ENCODE peak calls at places on chromosomes 16 and 17, in four cellular contexts. L is H7; H is CD8-positive, alpha-beta memory T cell; J is thoracic aorta. U is an unnamed sample.

GRCh38 chr17:33730131-33730530 is 437.0 kb upstream of the ASIC2 start:
- DNase-seq in L (no peak), H (no peak), J (no peak), U (no peak)

GRCh38 chr16:84913315-84913714 is 93.5 kb downstream of the CRISPLD2 start:
- DNase-seq in L (no peak), H (no peak), J (no peak), U (no peak)

GRCh38 chr16:29306201-29306600 is 100.3 kb downstream of the NPIPB11 start:
- DNase-seq in L (no peak), H (no peak), J (no peak), U (no peak)

GRCh38 chr17:44792276-44792675 is 33.5 kb downstream of the ADAM11 start:
- DNase-seq in L (no peak), H (no peak), J (no peak), U (no peak)

GRCh38 chr16:58426095-58426494 is 33.8 kb downstream of the GINS3 start:
- DNase-seq in L (no peak), H (no peak), J (no peak), U (no peak)

GRCh38 chr16:88927010-88927409 is 50.0 kb downstream of the CBFA2T3 start:
- DNase-seq in L (no peak), H (no peak), J (no peak), U (no peak)

GRCh38 chr17:73261952-73262675 is 434 bp upstream of the CPSF4L start:
- DNase-seq in L (peak), H (no peak), J (no peak), U (no peak)

GRCh38 chr16:64659863-64660262 is 462.0 kb downstream of the CDH11 start:
- DNase-seq in L (no peak), H (no peak), J (no peak), U (no peak)

GRCh38 chr16:241866-242265 is 7.2 kb downstream of the FAM234A start:
- DNase-seq in L (no peak), H (no peak), J (no peak), U (no peak)

GRCh38 chr17:4635823-4636375 is 5.6 kb downstream of the ALOX15 start:
- DNase-seq in L (no peak), H (no peak), J (no peak), U (no peak)

GRCh38 chr16:68064791-68065365 is 20.3 kb upstream of the NFATC3 start:
- DNase-seq in L (peak), H (peak), J (no peak), U (peak)

GRCh38 chr17:18184143-18185007 is 747 bp downstream of the ALKBH5 start:
- DNase-seq in L (peak), H (peak), J (peak), U (peak)

GRCh38 chr17:44004761-44005526 is 522 bp downstream of the NAGS start:
- DNase-seq in L (peak), H (peak), J (no peak), U (no peak)

DNA sequence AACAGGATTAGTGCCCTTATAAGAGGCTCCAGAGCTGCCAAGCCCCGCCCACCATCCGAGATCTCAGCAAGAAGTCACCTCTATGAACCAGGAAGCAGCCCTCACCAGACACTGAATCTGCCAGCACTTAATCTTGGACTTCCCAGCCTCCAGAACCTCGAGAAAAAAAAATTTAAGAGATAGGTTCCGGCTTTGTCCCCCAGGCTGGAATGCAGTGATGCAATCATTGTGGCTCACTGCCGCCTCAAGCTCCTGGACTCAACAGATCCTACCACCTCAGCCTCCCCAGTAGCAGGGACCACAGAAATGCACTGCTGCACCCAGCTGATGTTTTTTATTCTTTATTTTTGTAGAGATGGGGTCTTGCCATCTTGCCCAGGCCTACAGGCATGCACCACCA is 22.5 kb upstream of the ADCY9 start:
- DNase-seq in L (no peak), H (no peak), J (no peak), U (no peak)
- H3K4me3 ChIP-seq in L (no peak), H (no peak), J (no peak), U (no peak)

DNA sequence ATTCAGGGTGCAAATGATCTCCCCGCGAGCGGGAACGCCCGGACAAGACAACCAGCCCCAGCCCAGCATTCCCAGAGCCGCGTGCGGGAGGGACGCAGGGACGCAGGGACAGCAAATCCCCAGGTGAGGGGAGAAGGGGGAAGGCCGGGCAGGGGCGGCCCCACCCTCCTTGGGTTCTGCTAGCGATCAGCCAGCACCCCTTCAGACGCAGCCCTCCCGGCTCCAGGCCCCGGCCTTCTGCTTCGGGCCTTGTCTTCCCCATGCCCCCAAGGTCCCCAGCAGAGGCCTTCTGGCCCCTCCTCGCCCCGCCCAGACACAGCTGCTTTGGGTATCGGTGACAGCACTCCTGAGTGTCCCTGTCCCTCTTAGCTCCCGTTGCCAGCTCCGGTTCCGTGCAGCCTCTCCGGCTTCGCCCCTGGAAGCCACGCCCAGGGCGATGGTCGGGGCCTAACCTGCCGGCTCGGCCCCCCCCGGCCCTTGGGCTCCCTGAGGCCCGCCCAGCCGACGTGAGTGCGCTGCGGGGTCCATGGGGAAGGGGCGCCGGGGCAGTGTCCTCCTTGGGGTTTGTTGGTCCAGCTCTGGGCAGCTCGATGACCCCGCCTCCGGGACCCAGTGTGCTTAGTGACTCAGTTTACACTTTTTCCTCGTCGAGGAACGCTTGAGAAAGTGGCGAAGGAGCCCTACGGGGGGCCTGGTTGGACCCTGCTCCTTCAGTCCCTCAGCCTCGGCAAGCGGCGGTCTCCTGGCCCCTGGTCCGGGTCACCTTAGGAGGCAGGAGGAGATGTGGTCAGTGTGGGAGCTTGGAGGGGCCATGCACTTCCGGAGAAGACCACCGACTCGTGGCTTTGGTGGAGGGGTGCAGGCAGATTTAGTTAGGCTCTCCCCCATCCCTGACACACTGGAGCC is 50.5 kb upstream of the AMZ2 start:
- DNase-seq in L (peak), H (peak), J (no peak), U (no peak)
- H3K4me3 ChIP-seq in L (peak), H (peak), J (peak), U (peak)

GRCh38 chr17:66444001-66444400 is 141.6 kb downstream of the PRKCA start:
- DNase-seq in L (no peak), H (no peak), J (no peak), U (no peak)

GRCh38 chr17:66438101-66438500 is 135.7 kb downstream of the PRKCA start:
- DNase-seq in L (no peak), H (no peak), J (no peak), U (no peak)

GRCh38 chr17:66437466-66438026 is 135.1 kb downstream of the PRKCA start:
- DNase-seq in L (no peak), H (no peak), J (no peak), U (no peak)

GRCh38 chr17:66443601-66444000 is 141.2 kb downstream of the PRKCA start:
- DNase-seq in L (no peak), H (no peak), J (no peak), U (no peak)

GRCh38 chr17:66441012-66441703 is 138.7 kb downstream of the PRKCA start:
- DNase-seq in L (no peak), H (no peak), J (no peak), U (no peak)
- H3K4me3 ChIP-seq in L (no peak), H (no peak), J (peak), U (peak)

GRCh38 chr16:72786606-72787005 is 261.3 kb downstream of the ZFHX3 start:
- DNase-seq in L (peak), H (no peak), J (no peak), U (no peak)

GRCh38 chr16:72787130-72787518 is 260.8 kb downstream of the ZFHX3 start:
- DNase-seq in L (no peak), H (no peak), J (no peak), U (no peak)

GRCh38 chr16:72787519-72788268 is 260.2 kb downstream of the ZFHX3 start:
- DNase-seq in L (peak), H (peak), J (peak), U (peak)

GRCh38 chr16:72783716-72784320 is 264.1 kb downstream of the ZFHX3 start:
- DNase-seq in L (no peak), H (no peak), J (no peak), U (no peak)

GRCh38 chr16:72785886-72786285 is 262.0 kb downstream of the ZFHX3 start:
- DNase-seq in L (no peak), H (no peak), J (no peak), U (no peak)
- H3K4me3 ChIP-seq in L (no peak), H (no peak), J (peak), U (peak)

DNA sequence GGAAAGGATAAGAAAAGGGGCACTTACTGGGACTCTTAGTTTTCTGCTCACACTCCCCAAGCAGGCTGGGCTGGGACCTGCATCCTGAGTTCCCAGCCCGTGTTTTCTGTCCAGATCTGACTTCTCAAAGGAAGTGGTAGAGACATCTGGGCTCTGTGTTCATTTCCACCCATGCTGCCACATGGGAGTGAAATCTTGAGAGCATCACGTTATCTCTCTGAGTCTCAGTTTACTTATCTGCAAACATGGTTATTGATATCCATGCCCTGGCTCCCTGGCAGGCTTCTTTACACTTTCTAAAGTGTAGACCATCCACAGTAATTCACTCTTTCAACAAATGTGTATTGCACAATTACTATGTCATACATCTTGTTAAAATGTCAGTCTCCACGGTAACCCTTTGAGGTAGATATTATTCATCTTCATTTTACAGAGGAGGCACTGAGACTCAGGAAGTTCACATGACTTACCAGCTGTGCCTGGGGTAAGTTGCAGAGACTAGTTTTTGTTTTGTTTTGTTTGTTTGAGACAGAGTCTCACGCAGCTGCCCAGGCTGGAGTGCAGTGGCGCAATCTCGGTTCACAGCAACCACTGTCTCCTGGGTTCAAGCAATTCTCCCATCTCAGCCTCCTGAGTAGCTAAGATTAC is 3.4 kb downstream of the ZNF688 start:
- DNase-seq in L (no peak), H (peak), J (no peak), U (no peak)
- H3K4me3 ChIP-seq in L (no peak), H (no peak), J (no peak), U (no peak)

GRCh38 chr17:61402978-61403845 is 3.6 kb downstream of the TBX2 start:
- DNase-seq in L (peak), H (no peak), J (no peak), U (no peak)
- H3K4me3 ChIP-seq in L (no peak), H (no peak), J (peak), U (no peak)

DNA sequence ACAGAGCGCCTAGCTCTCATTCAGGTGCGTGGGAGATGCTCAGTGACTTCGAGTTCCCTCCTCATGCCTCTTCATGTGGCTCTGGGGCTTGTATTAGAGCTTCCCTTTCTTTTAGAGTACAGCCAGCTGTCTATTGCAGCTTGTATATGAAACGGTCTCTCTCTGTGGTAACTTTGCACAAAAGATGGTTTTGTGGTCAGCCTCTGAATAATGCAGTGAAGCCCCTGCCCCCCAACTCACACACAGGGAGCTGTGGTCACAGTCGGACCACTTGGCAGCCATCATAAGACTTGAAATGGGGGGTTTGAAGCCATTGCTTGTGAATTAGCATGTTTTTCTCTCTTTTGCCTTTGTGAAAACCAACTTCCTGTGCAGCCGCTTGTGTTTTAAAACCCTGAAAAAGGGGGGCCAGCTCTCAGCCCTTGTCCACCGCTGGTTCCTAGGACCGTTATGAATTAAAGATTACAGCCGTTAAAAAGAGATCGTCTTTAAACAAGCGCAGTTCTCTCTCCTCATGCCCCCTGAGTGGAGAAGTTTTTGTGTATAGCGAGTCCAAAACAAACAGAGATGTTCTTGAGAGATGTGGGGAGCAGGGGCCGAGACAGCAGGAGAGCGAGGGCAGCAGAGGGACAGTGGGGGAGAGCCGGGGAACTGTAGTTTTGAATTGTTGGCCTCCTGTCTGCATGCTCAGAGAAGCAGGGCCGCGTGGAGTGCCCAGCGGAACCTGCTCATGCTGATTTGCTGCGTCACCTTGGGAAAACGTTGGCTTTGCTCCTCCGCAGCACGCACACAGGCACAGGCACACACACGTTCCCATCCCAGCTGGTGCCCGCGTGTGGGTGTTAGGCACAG is 199.0 kb downstream of the MSI2 start:
- DNase-seq in L (no peak), H (no peak), J (no peak), U (no peak)
- H3K4me3 ChIP-seq in L (no peak), H (peak), J (peak), U (no peak)

GRCh38 chr17:2710075-2710803 is 1.3 kb downstream of the CLUH start:
- DNase-seq in L (no peak), H (no peak), J (no peak), U (no peak)
- H3K4me3 ChIP-seq in L (peak), H (peak), J (peak), U (peak)

GRCh38 chr16:20887207-20887606 is 13.0 kb downstream of the DCUN1D3 start:
- DNase-seq in L (no peak), H (no peak), J (no peak), U (no peak)

GRCh38 chr16:20894388-20894787 is 5.8 kb downstream of the DCUN1D3 start:
- DNase-seq in L (no peak), H (no peak), J (no peak), U (no peak)

GRCh38 chr16:20884240-20884556 is 16.0 kb downstream of the DCUN1D3 start:
- DNase-seq in L (no peak), H (no peak), J (no peak), U (no peak)

GRCh38 chr16:20886320-20886719 is 13.8 kb downstream of the DCUN1D3 start:
- DNase-seq in L (no peak), H (no peak), J (no peak), U (no peak)

DNA sequence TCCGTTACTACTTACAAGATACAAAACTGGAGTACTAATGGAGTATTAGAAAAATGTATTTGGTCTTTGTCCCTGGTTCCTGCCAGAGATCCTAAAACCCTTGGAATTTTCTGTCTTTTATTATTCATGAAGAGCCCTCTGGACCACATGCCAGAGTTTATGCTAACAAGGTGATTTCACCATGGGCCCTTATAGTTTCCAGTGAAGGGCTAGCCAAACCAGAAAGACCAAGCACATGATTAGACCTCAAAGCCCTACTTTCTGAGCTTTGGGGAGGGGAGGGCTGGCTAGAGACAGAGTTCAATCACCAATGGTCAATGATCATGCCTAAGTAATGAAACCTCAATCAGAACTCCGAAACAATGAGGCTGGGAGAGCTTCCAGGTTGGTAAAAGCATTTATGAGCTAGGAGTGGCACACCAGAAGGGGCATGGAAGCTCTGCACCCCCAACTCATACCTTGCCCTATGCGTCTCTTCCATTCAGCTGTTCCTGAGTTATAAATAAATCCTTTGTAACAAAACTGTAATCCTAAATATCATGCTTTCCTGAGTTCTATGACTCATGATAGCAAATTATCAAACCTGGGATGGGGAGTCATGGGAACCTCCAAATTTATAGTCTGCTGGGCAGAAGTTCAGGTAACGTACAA is 10.4 kb downstream of the DCUN1D3 start:
- DNase-seq in L (peak), H (no peak), J (no peak), U (no peak)
- H3K4me3 ChIP-seq in L (no peak), H (no peak), J (no peak), U (no peak)